ENCODE peak calls at places on chromosomes 1 and 21, in ten cellular contexts. One of them, this sample, is unnamed.

GRCh38 chr1:7549693-7550161 is 221.4 kb upstream of the VAMP3 start:
- DNase-seq in RWPE1: peak
- DNase-seq in Panc1: no peak
- DNase-seq in Calu3: no peak
- DNase-seq in heart left ventricle: no peak
- DNase-seq in bronchial epithelial cell: peak
- DNase-seq in lower leg skin: no peak
- DNase-seq in astrocyte of the spinal cord: peak
- DNase-seq in kidney epithelial cell: no peak
- DNase-seq in psoas muscle: no peak
- DNase-seq in this sample: no peak

GRCh38 chr1:11654571-11655262 is at the start of gene FBXO44:
- DNase-seq in heart left ventricle: peak
- DNase-seq in kidney epithelial cell: no peak
- DNase-seq in Calu3: peak
- DNase-seq in RWPE1: peak
- DNase-seq in astrocyte of the spinal cord: no peak
- DNase-seq in lower leg skin: no peak
- DNase-seq in psoas muscle: peak
- DNase-seq in bronchial epithelial cell: peak
- DNase-seq in Panc1: no peak
- DNase-seq in this sample: peak

GRCh38 chr21:42547001-42547905 is 33.6 kb downstream of the SLC37A1 start:
- DNase-seq in RWPE1: no peak
- DNase-seq in kidney epithelial cell: no peak
- DNase-seq in Calu3: no peak
- DNase-seq in bronchial epithelial cell: no peak
- DNase-seq in heart left ventricle: no peak
- DNase-seq in Panc1: no peak
- DNase-seq in astrocyte of the spinal cord: no peak
- DNase-seq in lower leg skin: no peak
- DNase-seq in psoas muscle: no peak
- DNase-seq in this sample: no peak

GRCh38 chr1:93701619-93702018 is 20.0 kb upstream of the BCAR3 start:
- DNase-seq in astrocyte of the spinal cord: peak
- DNase-seq in Calu3: peak
- DNase-seq in lower leg skin: no peak
- DNase-seq in Panc1: peak
- DNase-seq in kidney epithelial cell: peak
- DNase-seq in psoas muscle: peak
- DNase-seq in heart left ventricle: no peak
- DNase-seq in bronchial epithelial cell: peak
- DNase-seq in RWPE1: peak
- DNase-seq in this sample: peak

GRCh38 chr1:190399233-190399632 is 78.4 kb downstream of the BRINP3 start:
- DNase-seq in bronchial epithelial cell: no peak
- DNase-seq in lower leg skin: no peak
- DNase-seq in RWPE1: no peak
- DNase-seq in Calu3: no peak
- DNase-seq in heart left ventricle: no peak
- DNase-seq in Panc1: no peak
- DNase-seq in psoas muscle: no peak
- DNase-seq in kidney epithelial cell: no peak
- DNase-seq in astrocyte of the spinal cord: no peak
- DNase-seq in this sample: no peak

GRCh38 chr1:238474263-238474662 is 583.5 kb upstream of the ZP4 start:
- DNase-seq in astrocyte of the spinal cord: no peak
- DNase-seq in kidney epithelial cell: no peak
- DNase-seq in lower leg skin: no peak
- DNase-seq in Calu3: no peak
- DNase-seq in bronchial epithelial cell: no peak
- DNase-seq in RWPE1: no peak
- DNase-seq in heart left ventricle: no peak
- DNase-seq in Panc1: no peak
- DNase-seq in psoas muscle: no peak
- DNase-seq in this sample: no peak

GRCh38 chr1:218273757-218274505 is 11.2 kb upstream of the RRP15 start:
- DNase-seq in Calu3: no peak
- DNase-seq in heart left ventricle: no peak
- DNase-seq in bronchial epithelial cell: no peak
- DNase-seq in astrocyte of the spinal cord: no peak
- DNase-seq in lower leg skin: no peak
- DNase-seq in psoas muscle: no peak
- DNase-seq in Panc1: no peak
- DNase-seq in RWPE1: no peak
- DNase-seq in kidney epithelial cell: no peak
- DNase-seq in this sample: no peak

GRCh38 chr1:74587888-74588287 is 75.5 kb upstream of the LRRC53 start:
- DNase-seq in bronchial epithelial cell: no peak
- DNase-seq in astrocyte of the spinal cord: no peak
- DNase-seq in heart left ventricle: no peak
- DNase-seq in kidney epithelial cell: no peak
- DNase-seq in Panc1: no peak
- DNase-seq in lower leg skin: no peak
- DNase-seq in RWPE1: no peak
- DNase-seq in psoas muscle: no peak
- DNase-seq in Calu3: no peak
- DNase-seq in this sample: no peak

GRCh38 chr1:147515046-147515869 is 26.0 kb upstream of the BCL9 start:
- DNase-seq in Panc1: no peak
- DNase-seq in psoas muscle: no peak
- DNase-seq in Calu3: peak
- DNase-seq in kidney epithelial cell: peak
- DNase-seq in astrocyte of the spinal cord: peak
- DNase-seq in RWPE1: peak
- DNase-seq in lower leg skin: no peak
- DNase-seq in bronchial epithelial cell: peak
- DNase-seq in heart left ventricle: no peak
- DNase-seq in this sample: no peak

GRCh38 chr1:224726783-224727182 is 110.7 kb downstream of the CNIH3 start:
- DNase-seq in Panc1: no peak
- DNase-seq in bronchial epithelial cell: peak
- DNase-seq in psoas muscle: peak
- DNase-seq in astrocyte of the spinal cord: peak
- DNase-seq in Calu3: no peak
- DNase-seq in lower leg skin: peak
- DNase-seq in RWPE1: peak
- DNase-seq in heart left ventricle: no peak
- DNase-seq in kidney epithelial cell: peak
- DNase-seq in this sample: no peak

GRCh38 chr1:61388586-61388985 is 306.2 kb downstream of the NFIA start:
- DNase-seq in heart left ventricle: no peak
- DNase-seq in Panc1: no peak
- DNase-seq in psoas muscle: no peak
- DNase-seq in kidney epithelial cell: peak
- DNase-seq in bronchial epithelial cell: peak
- DNase-seq in RWPE1: no peak
- DNase-seq in lower leg skin: no peak
- DNase-seq in astrocyte of the spinal cord: peak
- DNase-seq in Calu3: no peak
- DNase-seq in this sample: no peak

GRCh38 chr1:203210350-203210749 is 19.1 kb downstream of the CHIT1 start:
- DNase-seq in bronchial epithelial cell: no peak
- DNase-seq in Calu3: no peak
- DNase-seq in heart left ventricle: no peak
- DNase-seq in Panc1: no peak
- DNase-seq in astrocyte of the spinal cord: no peak
- DNase-seq in lower leg skin: no peak
- DNase-seq in psoas muscle: no peak
- DNase-seq in kidney epithelial cell: no peak
- DNase-seq in RWPE1: no peak
- DNase-seq in this sample: no peak

GRCh38 chr1:28144203-28145135 is 32.0 kb downstream of the PTAFR start:
- DNase-seq in kidney epithelial cell: peak
- DNase-seq in lower leg skin: no peak
- DNase-seq in bronchial epithelial cell: peak
- DNase-seq in RWPE1: peak
- DNase-seq in Panc1: no peak
- DNase-seq in heart left ventricle: no peak
- DNase-seq in psoas muscle: no peak
- DNase-seq in astrocyte of the spinal cord: peak
- DNase-seq in Calu3: no peak
- DNase-seq in this sample: peak

GRCh38 chr21:46390603-46391545 is 66.9 kb downstream of the PCNT start:
- DNase-seq in kidney epithelial cell: no peak
- DNase-seq in bronchial epithelial cell: no peak
- DNase-seq in heart left ventricle: no peak
- DNase-seq in lower leg skin: no peak
- DNase-seq in astrocyte of the spinal cord: no peak
- DNase-seq in RWPE1: no peak
- DNase-seq in Panc1: no peak
- DNase-seq in psoas muscle: peak
- DNase-seq in Calu3: no peak
- DNase-seq in this sample: no peak

GRCh38 chr1:79852004-79852403 is 845.5 kb upstream of the ADGRL4 start:
- DNase-seq in kidney epithelial cell: no peak
- DNase-seq in bronchial epithelial cell: peak
- DNase-seq in heart left ventricle: no peak
- DNase-seq in psoas muscle: no peak
- DNase-seq in Panc1: no peak
- DNase-seq in astrocyte of the spinal cord: no peak
- DNase-seq in RWPE1: no peak
- DNase-seq in Calu3: no peak
- DNase-seq in lower leg skin: no peak
- DNase-seq in this sample: no peak
- TF ChIP-seq CTCF in kidney epithelial cell: peak
- TF ChIP-seq CTCF in bronchial epithelial cell: peak
- TF ChIP-seq CTCF in heart left ventricle: no peak
- TF ChIP-seq CTCF in psoas muscle: no peak
- TF ChIP-seq CTCF in Panc1: peak
- TF ChIP-seq CTCF in astrocyte of the spinal cord: peak
- TF ChIP-seq CTCF in RWPE1: no peak
- TF ChIP-seq CTCF in Calu3: peak
- TF ChIP-seq CTCF in lower leg skin: no peak
- TF ChIP-seq CTCF in this sample: no peak

DNA sequence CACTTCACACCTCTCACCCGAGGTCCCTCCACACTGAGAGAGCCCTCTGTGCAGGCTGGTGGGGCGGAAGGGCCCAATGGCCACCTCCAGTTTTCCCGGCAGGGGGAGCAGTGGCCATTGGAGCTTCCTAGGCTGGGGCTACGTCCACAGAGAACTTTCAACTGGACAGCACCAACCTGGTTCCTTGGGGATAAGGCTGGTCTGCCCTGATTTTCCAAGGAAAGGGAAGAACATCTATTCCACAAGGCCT is 20.3 kb upstream of the LAPTM5 start:
- DNase-seq in Calu3: peak
- DNase-seq in bronchial epithelial cell: no peak
- DNase-seq in RWPE1: no peak
- DNase-seq in heart left ventricle: no peak
- DNase-seq in kidney epithelial cell: no peak
- DNase-seq in psoas muscle: no peak
- DNase-seq in Panc1: no peak
- DNase-seq in astrocyte of the spinal cord: no peak
- DNase-seq in lower leg skin: no peak
- DNase-seq in this sample: no peak
- TF ChIP-seq CTCF in Calu3: peak
- TF ChIP-seq CTCF in bronchial epithelial cell: peak
- TF ChIP-seq CTCF in RWPE1: no peak
- TF ChIP-seq CTCF in heart left ventricle: no peak
- TF ChIP-seq CTCF in kidney epithelial cell: peak
- TF ChIP-seq CTCF in psoas muscle: no peak
- TF ChIP-seq CTCF in Panc1: peak
- TF ChIP-seq CTCF in astrocyte of the spinal cord: peak
- TF ChIP-seq CTCF in lower leg skin: no peak
- TF ChIP-seq CTCF in this sample: no peak

GRCh38 chr1:53471000-53471399 is 11.8 kb downstream of the DMRTB1 start:
- DNase-seq in Calu3: no peak
- DNase-seq in psoas muscle: no peak
- DNase-seq in Panc1: no peak
- DNase-seq in lower leg skin: no peak
- DNase-seq in heart left ventricle: no peak
- DNase-seq in kidney epithelial cell: no peak
- DNase-seq in bronchial epithelial cell: no peak
- DNase-seq in RWPE1: no peak
- DNase-seq in astrocyte of the spinal cord: no peak
- DNase-seq in this sample: no peak

GRCh38 chr1:53470155-53470554 is 11.0 kb downstream of the DMRTB1 start:
- DNase-seq in heart left ventricle: peak
- DNase-seq in RWPE1: peak
- DNase-seq in psoas muscle: peak
- DNase-seq in Calu3: peak
- DNase-seq in kidney epithelial cell: peak
- DNase-seq in Panc1: no peak
- DNase-seq in lower leg skin: peak
- DNase-seq in astrocyte of the spinal cord: peak
- DNase-seq in bronchial epithelial cell: peak
- DNase-seq in this sample: peak

GRCh38 chr1:53470584-53470983 is 11.4 kb downstream of the DMRTB1 start:
- DNase-seq in psoas muscle: no peak
- DNase-seq in Panc1: no peak
- DNase-seq in heart left ventricle: no peak
- DNase-seq in astrocyte of the spinal cord: no peak
- DNase-seq in RWPE1: no peak
- DNase-seq in kidney epithelial cell: no peak
- DNase-seq in bronchial epithelial cell: no peak
- DNase-seq in Calu3: no peak
- DNase-seq in lower leg skin: no peak
- DNase-seq in this sample: no peak

GRCh38 chr1:53468374-53468773 is 9.2 kb downstream of the DMRTB1 start:
- DNase-seq in bronchial epithelial cell: no peak
- DNase-seq in kidney epithelial cell: no peak
- DNase-seq in psoas muscle: no peak
- DNase-seq in Panc1: no peak
- DNase-seq in Calu3: no peak
- DNase-seq in astrocyte of the spinal cord: no peak
- DNase-seq in RWPE1: no peak
- DNase-seq in lower leg skin: no peak
- DNase-seq in heart left ventricle: no peak
- DNase-seq in this sample: peak

GRCh38 chr1:53469373-53469772 is 10.2 kb downstream of the DMRTB1 start:
- DNase-seq in bronchial epithelial cell: no peak
- DNase-seq in Calu3: no peak
- DNase-seq in heart left ventricle: no peak
- DNase-seq in lower leg skin: no peak
- DNase-seq in RWPE1: no peak
- DNase-seq in kidney epithelial cell: no peak
- DNase-seq in Panc1: no peak
- DNase-seq in astrocyte of the spinal cord: no peak
- DNase-seq in psoas muscle: no peak
- DNase-seq in this sample: no peak
- TF ChIP-seq CTCF in bronchial epithelial cell: no peak
- TF ChIP-seq CTCF in Calu3: no peak
- TF ChIP-seq CTCF in heart left ventricle: no peak
- TF ChIP-seq CTCF in lower leg skin: no peak
- TF ChIP-seq CTCF in RWPE1: no peak
- TF ChIP-seq CTCF in kidney epithelial cell: no peak
- TF ChIP-seq CTCF in Panc1: no peak
- TF ChIP-seq CTCF in astrocyte of the spinal cord: peak
- TF ChIP-seq CTCF in psoas muscle: no peak
- TF ChIP-seq CTCF in this sample: no peak

DNA sequence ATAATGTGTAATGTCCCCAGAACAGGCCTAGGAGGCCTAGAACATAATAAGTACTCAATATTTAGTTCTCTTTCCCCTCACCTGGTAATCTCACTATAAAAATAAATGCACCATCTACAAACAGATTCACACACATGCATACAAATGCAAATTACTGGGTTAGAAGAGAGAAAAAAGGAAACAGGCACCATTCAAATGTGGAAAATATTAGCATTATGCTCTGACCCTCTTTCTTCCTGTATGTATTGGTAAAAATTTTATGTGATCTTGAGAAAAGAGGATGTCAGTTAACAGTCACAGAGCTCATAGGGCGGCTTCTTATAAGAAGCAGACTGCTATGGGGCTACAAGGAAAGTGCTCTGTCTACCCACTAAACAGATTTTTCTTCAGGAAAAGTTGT is 565.4 kb downstream of the LMO4 start:
- DNase-seq in heart left ventricle: no peak
- DNase-seq in bronchial epithelial cell: no peak
- DNase-seq in astrocyte of the spinal cord: no peak
- DNase-seq in Calu3: no peak
- DNase-seq in psoas muscle: no peak
- DNase-seq in kidney epithelial cell: no peak
- DNase-seq in lower leg skin: no peak
- DNase-seq in RWPE1: no peak
- DNase-seq in Panc1: no peak
- DNase-seq in this sample: no peak
- TF ChIP-seq CTCF in heart left ventricle: no peak
- TF ChIP-seq CTCF in bronchial epithelial cell: no peak
- TF ChIP-seq CTCF in astrocyte of the spinal cord: no peak
- TF ChIP-seq CTCF in Calu3: no peak
- TF ChIP-seq CTCF in psoas muscle: no peak
- TF ChIP-seq CTCF in kidney epithelial cell: no peak
- TF ChIP-seq CTCF in lower leg skin: no peak
- TF ChIP-seq CTCF in RWPE1: no peak
- TF ChIP-seq CTCF in Panc1: no peak
- TF ChIP-seq CTCF in this sample: no peak